ENCODE peak calls at places on chromosomes 6 and 20, in eight cellular contexts. One of them, this sample, is unnamed.

GRCh38 chr6:11288065-11288464 is 55.6 kb upstream of the NEDD9 start:
- DNase-seq in coronary artery: no peak
- DNase-seq in SK-N-SH: no peak
- DNase-seq in stomach: peak
- DNase-seq in foreskin fibroblast: no peak
- DNase-seq in MM.1S: no peak
- DNase-seq in fibroblast of lung: no peak
- DNase-seq in skeletal muscle cell: no peak
- DNase-seq in this sample: no peak

GRCh38 chr20:24098886-24099285 is 110.3 kb upstream of the GGTLC1 start:
- DNase-seq in foreskin fibroblast: peak
- DNase-seq in MM.1S: no peak
- DNase-seq in fibroblast of lung: no peak
- DNase-seq in stomach: no peak
- DNase-seq in coronary artery: no peak
- DNase-seq in SK-N-SH: no peak
- DNase-seq in skeletal muscle cell: no peak
- DNase-seq in this sample: no peak

GRCh38 chr6:108492131-108492766 is 68.5 kb upstream of the FOXO3 start:
- DNase-seq in foreskin fibroblast: peak
- DNase-seq in SK-N-SH: peak
- DNase-seq in MM.1S: peak
- DNase-seq in stomach: no peak
- DNase-seq in coronary artery: no peak
- DNase-seq in skeletal muscle cell: peak
- DNase-seq in fibroblast of lung: peak
- DNase-seq in this sample: peak

GRCh38 chr6:131755597-131755996 is 44.8 kb upstream of the CTAGE9 start:
- DNase-seq in stomach: no peak
- DNase-seq in fibroblast of lung: peak
- DNase-seq in MM.1S: no peak
- DNase-seq in SK-N-SH: no peak
- DNase-seq in coronary artery: no peak
- DNase-seq in foreskin fibroblast: peak
- DNase-seq in skeletal muscle cell: peak
- DNase-seq in this sample: peak

GRCh38 chr6:89602713-89603112 is 35.8 kb downstream of the LYRM2 start:
- DNase-seq in SK-N-SH: no peak
- DNase-seq in fibroblast of lung: no peak
- DNase-seq in skeletal muscle cell: no peak
- DNase-seq in MM.1S: no peak
- DNase-seq in coronary artery: no peak
- DNase-seq in foreskin fibroblast: no peak
- DNase-seq in stomach: no peak
- DNase-seq in this sample: no peak

GRCh38 chr20:24160563-24161355 is 172.2 kb upstream of the GGTLC1 start:
- DNase-seq in skeletal muscle cell: peak
- DNase-seq in foreskin fibroblast: peak
- DNase-seq in MM.1S: peak
- DNase-seq in stomach: peak
- DNase-seq in coronary artery: no peak
- DNase-seq in fibroblast of lung: peak
- DNase-seq in SK-N-SH: peak
- DNase-seq in this sample: peak

GRCh38 chr20:44091026-44091425 is 96.0 kb downstream of the JPH2 start:
- DNase-seq in foreskin fibroblast: no peak
- DNase-seq in SK-N-SH: no peak
- DNase-seq in skeletal muscle cell: no peak
- DNase-seq in coronary artery: no peak
- DNase-seq in stomach: no peak
- DNase-seq in MM.1S: no peak
- DNase-seq in fibroblast of lung: peak
- DNase-seq in this sample: no peak

GRCh38 chr6:78917788-78918187 is 50.4 kb downstream of the IRAK1BP1 start:
- DNase-seq in SK-N-SH: no peak
- DNase-seq in fibroblast of lung: no peak
- DNase-seq in foreskin fibroblast: no peak
- DNase-seq in stomach: no peak
- DNase-seq in coronary artery: no peak
- DNase-seq in skeletal muscle cell: no peak
- DNase-seq in MM.1S: peak
- DNase-seq in this sample: no peak

GRCh38 chr6:115441671-115442070 is 619.0 kb downstream of the FRK start:
- DNase-seq in SK-N-SH: no peak
- DNase-seq in MM.1S: no peak
- DNase-seq in foreskin fibroblast: peak
- DNase-seq in coronary artery: no peak
- DNase-seq in stomach: no peak
- DNase-seq in fibroblast of lung: peak
- DNase-seq in skeletal muscle cell: peak
- DNase-seq in this sample: no peak

GRCh38 chr20:56347628-56348305 is 11.0 kb upstream of the FAM210B start:
- DNase-seq in SK-N-SH: no peak
- DNase-seq in stomach: no peak
- DNase-seq in coronary artery: no peak
- DNase-seq in skeletal muscle cell: no peak
- DNase-seq in foreskin fibroblast: no peak
- DNase-seq in MM.1S: no peak
- DNase-seq in fibroblast of lung: no peak
- DNase-seq in this sample: peak

GRCh38 chr6:50141100-50141499 is 91.4 kb upstream of the DEFB112 start:
- DNase-seq in stomach: no peak
- DNase-seq in SK-N-SH: no peak
- DNase-seq in fibroblast of lung: no peak
- DNase-seq in skeletal muscle cell: no peak
- DNase-seq in MM.1S: no peak
- DNase-seq in coronary artery: no peak
- DNase-seq in foreskin fibroblast: no peak
- DNase-seq in this sample: no peak

GRCh38 chr6:9126845-9127560 is 691.7 kb upstream of the SLC35B3 start:
- DNase-seq in coronary artery: no peak
- DNase-seq in SK-N-SH: no peak
- DNase-seq in foreskin fibroblast: peak
- DNase-seq in stomach: no peak
- DNase-seq in fibroblast of lung: peak
- DNase-seq in MM.1S: no peak
- DNase-seq in skeletal muscle cell: peak
- DNase-seq in this sample: peak

GRCh38 chr6:21856096-21856825 is 262.7 kb downstream of the SOX4 start:
- DNase-seq in fibroblast of lung: peak
- DNase-seq in SK-N-SH: no peak
- DNase-seq in MM.1S: no peak
- DNase-seq in skeletal muscle cell: no peak
- DNase-seq in coronary artery: no peak
- DNase-seq in foreskin fibroblast: peak
- DNase-seq in stomach: no peak
- DNase-seq in this sample: peak

GRCh38 chr6:13604546-13605416 is 10.4 kb upstream of the NOL7 start:
- DNase-seq in skeletal muscle cell: no peak
- DNase-seq in foreskin fibroblast: no peak
- DNase-seq in stomach: no peak
- DNase-seq in SK-N-SH: no peak
- DNase-seq in fibroblast of lung: no peak
- DNase-seq in MM.1S: no peak
- DNase-seq in coronary artery: no peak
- DNase-seq in this sample: no peak
- H3K4me3 ChIP-seq in skeletal muscle cell: no peak
- H3K4me3 ChIP-seq in foreskin fibroblast: no peak
- H3K4me3 ChIP-seq in stomach: no peak
- H3K4me3 ChIP-seq in SK-N-SH: no peak
- H3K4me3 ChIP-seq in fibroblast of lung: no peak
- H3K4me3 ChIP-seq in MM.1S: no peak
- H3K4me3 ChIP-seq in coronary artery: no peak
- H3K4me3 ChIP-seq in this sample: no peak

DNA sequence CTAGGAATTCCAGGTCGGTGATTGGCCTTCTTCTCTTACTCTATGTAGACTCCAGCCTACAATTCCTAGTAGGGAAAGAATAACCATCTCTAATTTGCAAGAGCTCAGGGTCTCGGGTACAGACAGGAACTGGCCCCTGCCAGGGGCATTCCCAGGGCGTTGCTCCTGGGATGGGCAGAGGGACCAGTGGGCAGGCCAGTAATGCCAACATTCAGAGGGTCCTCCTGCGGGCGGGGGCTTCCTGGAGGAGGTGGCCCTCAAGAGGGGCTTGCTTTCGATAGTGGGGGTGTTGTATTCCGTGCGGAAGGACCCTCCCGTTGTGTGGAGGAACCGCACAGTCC is 129.8 kb upstream of the PRND start:
- DNase-seq in coronary artery: no peak
- DNase-seq in MM.1S: no peak
- DNase-seq in fibroblast of lung: no peak
- DNase-seq in SK-N-SH: no peak
- DNase-seq in stomach: no peak
- DNase-seq in foreskin fibroblast: no peak
- DNase-seq in skeletal muscle cell: no peak
- DNase-seq in this sample: peak
- H3K4me3 ChIP-seq in coronary artery: peak
- H3K4me3 ChIP-seq in MM.1S: peak
- H3K4me3 ChIP-seq in fibroblast of lung: no peak
- H3K4me3 ChIP-seq in SK-N-SH: no peak
- H3K4me3 ChIP-seq in stomach: no peak
- H3K4me3 ChIP-seq in foreskin fibroblast: peak
- H3K4me3 ChIP-seq in skeletal muscle cell: no peak
- H3K4me3 ChIP-seq in this sample: peak

GRCh38 chr6:144659202-144659731 is 374.1 kb downstream of the UTRN start:
- DNase-seq in MM.1S: peak
- DNase-seq in fibroblast of lung: peak
- DNase-seq in SK-N-SH: peak
- DNase-seq in coronary artery: no peak
- DNase-seq in stomach: no peak
- DNase-seq in foreskin fibroblast: no peak
- DNase-seq in skeletal muscle cell: peak
- DNase-seq in this sample: peak
- H3K4me3 ChIP-seq in MM.1S: no peak
- H3K4me3 ChIP-seq in fibroblast of lung: no peak
- H3K4me3 ChIP-seq in SK-N-SH: no peak
- H3K4me3 ChIP-seq in coronary artery: no peak
- H3K4me3 ChIP-seq in stomach: no peak
- H3K4me3 ChIP-seq in foreskin fibroblast: no peak
- H3K4me3 ChIP-seq in skeletal muscle cell: no peak
- H3K4me3 ChIP-seq in this sample: no peak

GRCh38 chr6:144586986-144587385 is 301.9 kb downstream of the UTRN start:
- DNase-seq in skeletal muscle cell: no peak
- DNase-seq in coronary artery: no peak
- DNase-seq in stomach: no peak
- DNase-seq in foreskin fibroblast: no peak
- DNase-seq in MM.1S: no peak
- DNase-seq in SK-N-SH: no peak
- DNase-seq in fibroblast of lung: no peak
- DNase-seq in this sample: peak
- H3K4me3 ChIP-seq in skeletal muscle cell: no peak
- H3K4me3 ChIP-seq in coronary artery: no peak
- H3K4me3 ChIP-seq in stomach: no peak
- H3K4me3 ChIP-seq in foreskin fibroblast: no peak
- H3K4me3 ChIP-seq in MM.1S: no peak
- H3K4me3 ChIP-seq in SK-N-SH: no peak
- H3K4me3 ChIP-seq in fibroblast of lung: no peak
- H3K4me3 ChIP-seq in this sample: no peak

GRCh38 chr6:26312096-26312463 is 52.9 kb upstream of the BTN3A2 start:
- DNase-seq in fibroblast of lung: no peak
- DNase-seq in foreskin fibroblast: no peak
- DNase-seq in SK-N-SH: no peak
- DNase-seq in skeletal muscle cell: no peak
- DNase-seq in stomach: no peak
- DNase-seq in coronary artery: no peak
- DNase-seq in MM.1S: no peak
- DNase-seq in this sample: no peak
- H3K4me3 ChIP-seq in fibroblast of lung: peak
- H3K4me3 ChIP-seq in foreskin fibroblast: peak
- H3K4me3 ChIP-seq in SK-N-SH: peak
- H3K4me3 ChIP-seq in skeletal muscle cell: peak
- H3K4me3 ChIP-seq in stomach: peak
- H3K4me3 ChIP-seq in coronary artery: peak
- H3K4me3 ChIP-seq in MM.1S: peak
- H3K4me3 ChIP-seq in this sample: peak

GRCh38 chr20:17571967-17572638 is 2.2 kb downstream of the DSTN start:
- DNase-seq in MM.1S: peak
- DNase-seq in stomach: no peak
- DNase-seq in fibroblast of lung: no peak
- DNase-seq in SK-N-SH: no peak
- DNase-seq in coronary artery: no peak
- DNase-seq in foreskin fibroblast: no peak
- DNase-seq in skeletal muscle cell: no peak
- DNase-seq in this sample: no peak

GRCh38 chr20:17569616-17570346 is at the start of gene DSTN:
- DNase-seq in skeletal muscle cell: peak
- DNase-seq in fibroblast of lung: peak
- DNase-seq in coronary artery: peak
- DNase-seq in MM.1S: peak
- DNase-seq in stomach: peak
- DNase-seq in SK-N-SH: peak
- DNase-seq in foreskin fibroblast: peak
- DNase-seq in this sample: peak

GRCh38 chr20:17571153-17571527 is 1.3 kb downstream of the DSTN start:
- DNase-seq in MM.1S: peak
- DNase-seq in coronary artery: no peak
- DNase-seq in stomach: no peak
- DNase-seq in fibroblast of lung: peak
- DNase-seq in foreskin fibroblast: no peak
- DNase-seq in skeletal muscle cell: no peak
- DNase-seq in SK-N-SH: no peak
- DNase-seq in this sample: no peak

GRCh38 chr20:17568972-17569471 is 853 bp upstream of the DSTN start:
- DNase-seq in SK-N-SH: peak
- DNase-seq in MM.1S: no peak
- DNase-seq in stomach: peak
- DNase-seq in foreskin fibroblast: peak
- DNase-seq in fibroblast of lung: peak
- DNase-seq in coronary artery: peak
- DNase-seq in skeletal muscle cell: peak
- DNase-seq in this sample: peak

GRCh38 chr20:17570347-17571152 is 675 bp downstream of the DSTN start:
- DNase-seq in SK-N-SH: peak
- DNase-seq in coronary artery: peak
- DNase-seq in skeletal muscle cell: no peak
- DNase-seq in MM.1S: peak
- DNase-seq in stomach: peak
- DNase-seq in fibroblast of lung: peak
- DNase-seq in foreskin fibroblast: no peak
- DNase-seq in this sample: no peak
- H3K4me3 ChIP-seq in SK-N-SH: peak
- H3K4me3 ChIP-seq in coronary artery: peak
- H3K4me3 ChIP-seq in skeletal muscle cell: peak
- H3K4me3 ChIP-seq in MM.1S: peak
- H3K4me3 ChIP-seq in stomach: peak
- H3K4me3 ChIP-seq in fibroblast of lung: peak
- H3K4me3 ChIP-seq in foreskin fibroblast: peak
- H3K4me3 ChIP-seq in this sample: peak

GRCh38 chr6:31815025-31815838 is at the start of the genes HSPA1A and HSPA1L:
- DNase-seq in foreskin fibroblast: peak
- DNase-seq in coronary artery: peak
- DNase-seq in MM.1S: no peak
- DNase-seq in fibroblast of lung: peak
- DNase-seq in SK-N-SH: peak
- DNase-seq in stomach: peak
- DNase-seq in skeletal muscle cell: peak
- DNase-seq in this sample: peak

GRCh38 chr6:31814677-31815024 is 432 bp downstream of the HSPA1L start:
- DNase-seq in stomach: peak
- DNase-seq in coronary artery: peak
- DNase-seq in MM.1S: no peak
- DNase-seq in skeletal muscle cell: peak
- DNase-seq in fibroblast of lung: peak
- DNase-seq in foreskin fibroblast: peak
- DNase-seq in SK-N-SH: no peak
- DNase-seq in this sample: peak

GRCh38 chr6:31811645-31812044 is 3.4 kb downstream of the HSPA1L start:
- DNase-seq in MM.1S: no peak
- DNase-seq in stomach: no peak
- DNase-seq in foreskin fibroblast: no peak
- DNase-seq in skeletal muscle cell: no peak
- DNase-seq in SK-N-SH: no peak
- DNase-seq in coronary artery: no peak
- DNase-seq in fibroblast of lung: no peak
- DNase-seq in this sample: no peak

GRCh38 chr6:31813463-31813849 is 1.6 kb downstream of the HSPA1L start:
- DNase-seq in SK-N-SH: no peak
- DNase-seq in coronary artery: no peak
- DNase-seq in stomach: no peak
- DNase-seq in fibroblast of lung: no peak
- DNase-seq in MM.1S: no peak
- DNase-seq in foreskin fibroblast: no peak
- DNase-seq in skeletal muscle cell: no peak
- DNase-seq in this sample: no peak
- H3K4me3 ChIP-seq in SK-N-SH: no peak
- H3K4me3 ChIP-seq in coronary artery: peak
- H3K4me3 ChIP-seq in stomach: peak
- H3K4me3 ChIP-seq in fibroblast of lung: no peak
- H3K4me3 ChIP-seq in MM.1S: no peak
- H3K4me3 ChIP-seq in foreskin fibroblast: no peak
- H3K4me3 ChIP-seq in skeletal muscle cell: no peak
- H3K4me3 ChIP-seq in this sample: peak

This sample was measured in osteoblast.